ENCODE peak calls at places on chromosomes 7 and 10, in ten cellular contexts. V, A, P, I, J, O, Z, B, Y and M are unnamed samples.
A peak's percentile ranks its signal among the peaks of the same experiment; 100 is the strongest.

GRCh38 chr10:96846395-96846794 is 14.3 kb downstream of the LCOR start:
- DNase-seq in A (no peak), P (no peak), B (no peak), Z (no peak), Y (no peak), J (no peak), O (no peak), V (no peak), I (no peak), M (no peak)

GRCh38 chr10:19209319-19209718 is 160.7 kb downstream of the MALRD1 start:
- DNase-seq in V (no peak), Y (no peak), O (no peak), I (no peak), B (no peak), J (peak; percentile 58), P (no peak), A (no peak), Z (no peak), M (no peak)

GRCh38 chr10:133128126-133129081 is 31.6 kb upstream of the KNDC1 start:
- DNase-seq in Y (no peak), J (no peak), A (no peak), O (no peak), Z (no peak), I (no peak), P (no peak), V (no peak), B (peak; percentile 54), M (no peak)

GRCh38 chr7:96823274-96823673 is 113.6 kb upstream of the SEM1 start:
- DNase-seq in B (no peak), I (no peak), O (no peak), A (peak; percentile 67), Y (no peak), Z (no peak), J (peak; percentile 75), V (peak; percentile 22), P (no peak), M (peak; percentile 70)

GRCh38 chr7:128211626-128212025 is 29.5 kb upstream of the LEP start:
- DNase-seq in O (no peak), J (no peak), I (no peak), V (no peak), B (no peak), Y (no peak), A (no peak), P (no peak), Z (no peak), M (peak; percentile 98)

GRCh38 chr10:79386637-79387465 is 39.6 kb downstream of the PPIF start:
- DNase-seq in Y (no peak), J (no peak), I (no peak), O (no peak), V (no peak), A (no peak), B (peak; percentile 29), P (no peak), Z (no peak), M (no peak)

GRCh38 chr7:107691713-107692112 is 31.1 kb downstream of the SLC26A4 start:
- DNase-seq in J (no peak), P (no peak), Y (no peak), A (no peak), O (no peak), V (peak; percentile 70), I (no peak), Z (no peak), B (no peak), M (no peak)

GRCh38 chr10:69004821-69005220 is 16.2 kb downstream of the KIFBP start:
- DNase-seq in V (peak; percentile 12), I (no peak), B (no peak), Z (no peak), P (no peak), J (peak; percentile 47), O (no peak), Y (no peak), A (peak; percentile 26), M (peak; percentile 17)

GRCh38 chr7:97580205-97580604 is 151.7 kb upstream of the TAC1 start:
- DNase-seq in V (no peak), A (no peak), O (no peak), P (no peak), Z (no peak), I (peak; percentile 4), Y (no peak), J (no peak), B (peak; percentile 31), M (no peak)

GRCh38 chr10:102231357-102232318 is 5.5 kb downstream of the ELOVL3 start:
- DNase-seq in I (peak; percentile 60), P (peak; percentile 69), Y (no peak), J (peak; percentile 23), B (peak; percentile 83), O (peak; percentile 65), Z (peak; percentile 50), V (no peak), A (no peak), M (no peak)

GRCh38 chr7:834277-834676 is 2.0 kb downstream of the SUN1 start:
- DNase-seq in A (no peak), V (no peak), P (no peak), Z (no peak), I (no peak), J (no peak), O (no peak), B (no peak), Y (no peak), M (no peak)

GRCh38 chr7:82726038-82726800 is 282.6 kb upstream of the CACNA2D1 start:
- DNase-seq in Z (no peak), P (no peak), A (peak; percentile 30), J (no peak), V (no peak), B (no peak), Y (no peak), I (no peak), O (no peak), M (no peak)

GRCh38 chr7:69245646-69246045 is 352.6 kb upstream of the AUTS2 start:
- DNase-seq in O (no peak), B (no peak), P (no peak), J (no peak), V (no peak), Z (no peak), Y (no peak), I (no peak), A (peak; percentile 65), M (no peak)

GRCh38 chr7:66263936-66264335 is 58.8 kb downstream of the TPST1 start:
- DNase-seq in P (no peak), B (no peak), O (no peak), Y (no peak), A (no peak), J (no peak), V (no peak), I (no peak), Z (no peak), M (no peak)

GRCh38 chr10:99304027-99304856 is 24.9 kb upstream of the CNNM1 start:
- DNase-seq in A (no peak), P (no peak), Z (no peak), Y (no peak), O (no peak), V (no peak), I (no peak), J (no peak), B (no peak), M (no peak)